ENCODE peak calls at places on chromosomes 16 and 17, in six cellular contexts. L is stomach, W is A549, D is transverse colon, P is suprapubic skin, V is esophagus squamous epithelium. N is an unnamed sample.

GRCh38 chr17:56708670-56709410 is 115.3 kb downstream of the NOG start:
- DNase-seq in L (no peak), W (no peak), D (no peak), P (no peak), V (no peak), N (no peak)

GRCh38 chr17:63454915-63455314 is 8.8 kb upstream of the CYB561 start:
- DNase-seq in L (no peak), W (no peak), D (no peak), P (no peak), V (no peak), N (no peak)

GRCh38 chr17:5809580-5810188 is 225.4 kb upstream of the NLRP1 start:
- DNase-seq in L (no peak), W (peak; percentile 42), D (no peak), P (no peak), V (no peak), N (no peak)

GRCh38 chr16:30369091-30369937 is 980 bp downstream of the TBC1D10B start:
- DNase-seq in L (no peak), W (no peak), D (no peak), P (no peak), V (no peak), N (no peak)

GRCh38 chr16:87190288-87191240 is 126.6 kb downstream of the C16orf95 start:
- DNase-seq in L (no peak), W (no peak), D (no peak), P (no peak), V (no peak), N (no peak)

GRCh38 chr16:75750516-75750915 is 24.2 kb upstream of the CPHXL start:
- DNase-seq in L (no peak), W (no peak), D (no peak), P (no peak), V (no peak), N (no peak)

GRCh38 chr17:75039238-75039637 is 7.5 kb downstream of the ATP5PD start:
- DNase-seq in L (no peak), W (no peak), D (no peak), P (no peak), V (no peak), N (no peak)

GRCh38 chr17:82520041-82520910 is 744 bp downstream of the FOXK2 start:
- DNase-seq in L (no peak), W (no peak), D (no peak), P (peak; percentile 78), V (no peak), N (peak; percentile 33)

GRCh38 chr17:27559506-27559931 is 71.5 kb upstream of the LGALS9 start:
- DNase-seq in L (no peak), W (no peak), D (no peak), P (peak; percentile 80), V (no peak), N (peak; percentile 76)

GRCh38 chr16:85396879-85397871 is 215.9 kb upstream of the GSE1 start:
- DNase-seq in L (no peak), W (peak; percentile 28), D (no peak), P (peak; percentile 60), V (no peak), N (no peak)

GRCh38 chr16:22191089-22191965 is 14.8 kb upstream of the EEF2K start:
- DNase-seq in L (peak; percentile 100), W (peak; percentile 97), D (peak; percentile 100), P (peak; percentile 100), V (peak; percentile 99), N (peak; percentile 99)

GRCh38 chr17:36534117-36534880 is at the start of gene MYO19:
- DNase-seq in L (peak; percentile 72), W (peak; percentile 85), D (peak; percentile 82), P (peak; percentile 87), V (no peak), N (peak; percentile 70)

GRCh38 chr16:15398618-15399316 is 3.2 kb downstream of the MPV17L start:
- DNase-seq in L (no peak), W (no peak), D (no peak), P (no peak), V (no peak), N (no peak)

GRCh38 chr16:30605148-30605547 is 5.0 kb downstream of the ZNF689 start:
- DNase-seq in L (no peak), W (no peak), D (no peak), P (no peak), V (no peak), N (no peak)

GRCh38 chr16:63735456-63735855 is 1386.4 kb downstream of the CDH11 start:
- DNase-seq in L (no peak), W (no peak), D (no peak), P (no peak), V (no peak), N (no peak)

GRCh38 chr17:18129041-18129502 is 20.5 kb downstream of the MYO15A start:
- DNase-seq in L (peak; percentile 77), W (peak; percentile 72), D (no peak), P (no peak), V (no peak), N (no peak)

GRCh38 chr16:68368602-68368944 is 57.8 kb downstream of the PRMT7 start:
- DNase-seq in L (no peak), W (no peak), D (no peak), P (no peak), V (no peak), N (no peak)

GRCh38 chr17:10063730-10064221 is 134.6 kb downstream of the GAS7 start:
- DNase-seq in L (peak; percentile 29), W (no peak), D (peak; percentile 20), P (peak; percentile 75), V (no peak), N (no peak)

GRCh38 chr17:47895254-47895855 is 681 bp upstream of the SP2 start:
- DNase-seq in L (peak; percentile 45), W (peak; percentile 44), D (peak; percentile 60), P (peak; percentile 80), V (no peak), N (no peak)

GRCh38 chr16:86844691-86845090 is 266.3 kb downstream of the FOXL1 start:
- DNase-seq in L (peak; percentile 27), W (no peak), D (no peak), P (no peak), V (no peak), N (no peak)

GRCh38 chr16:77850637-77851330 is 62.4 kb downstream of the VAT1L start:
- DNase-seq in L (no peak), W (no peak), D (no peak), P (no peak), V (no peak), N (no peak)

GRCh38 chr16:80622007-80622406 is 81.2 kb downstream of the DYNLRB2 start:
- DNase-seq in L (no peak), W (no peak), D (no peak), P (no peak), V (no peak), N (no peak)

GRCh38 chr17:59892251-59892848 is 393 bp downstream of the TUBD1 start:
- DNase-seq in L (no peak), W (peak; percentile 24), D (peak; percentile 14), P (peak; percentile 34), V (no peak), N (no peak)
- TF ChIP-seq POLR2A in L (no peak), W (peak; percentile 64), D (no peak), P (no peak), V (no peak), N (no peak)

DNA sequence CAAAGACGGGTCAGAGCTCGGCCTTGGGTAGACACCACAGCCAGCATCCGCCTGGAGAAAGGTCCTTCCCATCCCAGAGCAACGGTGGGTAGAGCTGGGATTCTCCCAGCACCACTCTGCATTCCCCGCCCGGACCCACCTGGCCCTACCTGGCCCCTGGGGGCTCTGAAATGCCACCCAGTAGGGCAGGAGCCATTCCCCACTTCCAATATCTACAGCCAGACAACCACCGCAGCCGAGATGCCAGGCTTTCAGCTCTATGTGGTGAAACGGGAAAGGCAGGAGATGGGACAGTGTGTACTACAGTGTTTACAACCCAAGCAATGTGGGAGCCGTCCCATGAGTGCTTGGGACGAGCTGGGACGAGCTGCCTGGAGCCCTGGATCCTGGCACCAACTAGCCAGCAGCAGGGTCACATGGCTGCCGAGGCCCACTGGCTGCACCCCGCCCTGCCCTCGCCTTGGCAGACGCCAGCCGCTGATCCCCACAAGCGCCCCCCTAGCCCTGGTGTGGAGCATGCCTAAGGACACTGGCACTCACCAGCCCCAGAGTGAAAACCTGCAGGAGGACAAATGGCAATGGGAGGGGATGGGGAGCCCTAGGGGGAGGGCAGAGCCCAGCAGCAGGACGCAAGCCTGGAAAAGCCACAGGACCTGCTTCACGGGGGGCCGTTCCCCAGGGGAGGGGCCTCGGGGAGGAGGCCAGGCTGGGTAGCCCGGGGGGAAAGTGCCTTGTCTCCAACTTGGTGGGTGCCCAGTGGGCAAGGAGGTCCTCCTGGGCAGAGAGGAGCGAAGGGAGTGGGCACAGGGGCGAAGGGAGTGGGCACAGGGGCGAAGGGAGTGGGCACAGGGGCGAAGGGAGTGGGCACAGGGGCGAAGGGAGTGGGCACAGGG is 13.5 kb downstream of the TMC6 start:
- DNase-seq in L (no peak), W (no peak), D (no peak), P (peak; percentile 59), V (no peak), N (no peak)
- H3K27ac ChIP-seq in L (peak overlapping the region; percentile 5), W (no peak overlapping the region), D (no peak overlapping the region), P (peak overlapping the region; percentile 64), V (peak overlapping the region; percentile 29), N (no peak overlapping the region)

DNA sequence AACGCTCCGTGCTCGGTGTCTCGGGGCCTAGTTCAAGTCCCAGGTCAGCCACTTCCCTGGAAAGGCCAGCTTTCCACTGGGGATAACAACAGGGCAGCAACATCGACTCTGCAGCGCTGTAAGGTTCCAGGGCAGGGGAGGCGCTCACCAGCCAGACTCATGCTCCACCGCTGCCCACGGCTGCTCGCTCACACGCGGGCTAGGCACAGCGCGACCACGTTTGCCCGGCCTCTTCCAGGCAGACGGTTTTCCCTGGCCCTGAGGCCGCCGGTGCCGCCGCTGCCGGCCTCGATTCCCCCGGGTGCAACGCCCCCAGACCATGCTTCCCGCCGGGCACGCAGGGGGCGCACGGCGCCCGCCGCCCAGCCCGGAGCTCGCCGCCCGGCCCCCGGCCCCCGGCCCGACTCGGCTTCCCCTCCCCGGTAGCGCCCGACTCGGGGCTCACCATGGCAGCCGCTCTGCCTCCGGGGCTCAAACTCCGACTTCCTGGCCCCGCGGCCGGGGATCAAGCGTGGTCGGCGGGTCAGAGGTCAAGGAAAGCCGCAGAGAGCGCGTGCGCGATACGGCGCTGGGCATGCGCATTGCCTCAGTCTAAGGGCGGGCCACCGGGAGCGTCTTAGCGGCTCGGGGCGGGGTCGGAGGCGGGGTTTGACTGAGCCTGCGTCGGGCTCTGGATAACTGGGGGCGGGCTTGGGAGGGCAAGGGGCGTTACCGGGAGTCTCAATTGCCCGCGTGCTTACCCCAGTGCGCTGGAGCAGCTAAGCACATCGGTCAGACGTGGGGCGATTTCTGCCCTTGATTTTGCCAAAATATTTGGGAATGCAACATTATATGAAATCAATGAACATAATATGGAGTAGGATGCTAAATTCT is at the start of gene PAM16:
- DNase-seq in L (peak; percentile 98), W (peak; percentile 95), D (peak; percentile 99), P (peak; percentile 97), V (peak; percentile 74), N (peak; percentile 97)
- TF ChIP-seq POLR2A in L (no peak), W (peak; percentile 55), D (peak; percentile 49), P (no peak), V (no peak), N (no peak)

DNA sequence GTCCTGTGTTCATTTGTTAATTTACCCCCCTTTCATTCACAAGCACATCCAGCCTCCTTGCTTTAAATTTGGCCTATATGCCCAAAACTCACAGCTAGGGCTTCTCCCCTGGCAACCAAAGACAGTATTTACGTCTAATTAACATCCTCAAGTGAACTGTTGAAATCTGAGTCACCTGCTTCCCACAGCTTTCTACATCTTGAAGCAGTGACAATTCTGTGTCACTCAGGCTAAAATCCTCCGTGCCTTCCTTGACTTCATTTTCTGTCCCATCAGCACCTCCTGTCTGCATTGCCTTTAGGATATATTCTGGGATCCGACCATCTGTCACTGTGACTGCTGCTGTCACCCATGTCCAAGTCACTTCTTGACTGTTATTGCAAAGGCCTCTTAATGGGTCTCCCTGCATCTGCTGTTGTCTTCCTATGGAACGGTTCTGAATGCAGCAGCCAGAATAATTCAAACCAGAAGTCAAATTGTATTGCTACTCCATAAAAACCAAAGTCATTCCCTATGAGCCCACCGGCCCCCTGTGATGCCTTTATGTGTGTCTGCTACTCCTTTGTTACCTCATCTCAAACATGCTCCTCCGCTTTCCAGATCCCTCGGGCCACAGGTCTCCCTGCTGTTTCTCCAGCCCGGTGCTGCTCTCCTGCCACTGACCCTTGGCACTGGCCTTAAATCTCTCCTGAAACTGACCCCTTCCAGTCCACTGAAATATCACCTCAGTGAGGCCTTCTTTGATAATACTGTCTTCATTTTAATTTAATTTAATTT is 56.9 kb downstream of the WWP2 start:
- DNase-seq in L (no peak), W (no peak), D (no peak), P (no peak), V (no peak), N (no peak)
- H3K27ac ChIP-seq in L (no peak overlapping the region), W (no peak overlapping the region), D (no peak overlapping the region), P (no peak overlapping the region), V (no peak overlapping the region), N (no peak overlapping the region)

N was measured in uterus.